ENCODE peak calls at places on chromosomes 7 and 10, in five cellular contexts. J is HEK293T, Y is GM12878, O is cardiac fibroblast, G is upper lobe of left lung. A is an unnamed sample.

GRCh38 chr10:77989081-77989724 is 40.1 kb downstream of the POLR3A start:
- DNase-seq in G (no peak), O (no peak), Y (no peak), J (no peak), A (no peak)

GRCh38 chr7:31094271-31094670 is 42.2 kb downstream of the ADCYAP1R1 start:
- DNase-seq in Y (no peak), G (peak; percentile 9), O (no peak), J (no peak), A (no peak)

GRCh38 chr7:79876769-79877362 is 257.8 kb upstream of the GNAI1 start:
- DNase-seq in J (no peak), Y (no peak), O (peak; percentile 89), G (no peak), A (peak; percentile 88)

GRCh38 chr7:45239486-45239885 is 81.9 kb downstream of the RAMP3 start:
- DNase-seq in Y (no peak), G (no peak), J (no peak), O (peak; percentile 60), A (peak; percentile 82)

GRCh38 chr10:99368646-99369045 is 39.5 kb downstream of the CNNM1 start:
- DNase-seq in Y (no peak), J (no peak), G (no peak), O (peak; percentile 2), A (no peak)

GRCh38 chr10:89032141-89032814 is 41.7 kb downstream of the FAS start:
- DNase-seq in Y (peak; percentile 28), J (no peak), O (peak; percentile 95), G (peak; percentile 82), A (peak; percentile 82)

GRCh38 chr7:135558337-135558767 is 635 bp downstream of the NUP205 start:
- DNase-seq in Y (peak; percentile 62), J (peak; percentile 75), O (peak; percentile 72), G (peak; percentile 67), A (peak; percentile 62)

GRCh38 chr10:77281719-77282118 is 355.9 kb downstream of the KCNMA1 start:
- DNase-seq in O (no peak), J (no peak), G (no peak), Y (no peak), A (no peak)

A was measured in A172.